ENCODE peak calls at places on chromosome 17, in four cellular contexts. One of them, this sample, is unnamed. For H3K4me1, the result is how much of the 10 kb centered on the place peaks cover.

GRCh38 chr17:49748791-49749190 is 15.1 kb downstream of the FAM117A start:
- DNase-seq in neural progenitor cell: no peak
- DNase-seq in uterus: no peak
- DNase-seq in SK-N-SH: no peak
- DNase-seq in this sample: no peak

GRCh38 chr17:66443601-66444000 is 141.2 kb downstream of the PRKCA start:
- DNase-seq in uterus: no peak
- DNase-seq in neural progenitor cell: no peak
- DNase-seq in SK-N-SH: no peak
- DNase-seq in this sample: no peak

GRCh38 chr17:14157822-14158221 is 78.8 kb downstream of the CDRT15 start:
- DNase-seq in uterus: no peak
- DNase-seq in SK-N-SH: no peak
- DNase-seq in neural progenitor cell: no peak
- DNase-seq in this sample: no peak

GRCh38 chr17:32828822-32829221 is 48.1 kb downstream of the MYO1D start:
- DNase-seq in uterus: no peak
- DNase-seq in SK-N-SH: no peak
- DNase-seq in neural progenitor cell: no peak
- DNase-seq in this sample: no peak

GRCh38 chr17:32281011-32281451 is 15.4 kb downstream of the RHBDL3 start:
- DNase-seq in neural progenitor cell: peak
- DNase-seq in uterus: no peak
- DNase-seq in SK-N-SH: no peak
- DNase-seq in this sample: no peak

GRCh38 chr17:76151896-76152454 is 10.9 kb upstream of the FOXJ1 start:
- DNase-seq in uterus: no peak
- DNase-seq in SK-N-SH: no peak
- DNase-seq in neural progenitor cell: no peak
- DNase-seq in this sample: no peak

GRCh38 chr17:1783834-1784611 is 22.2 kb downstream of the SERPINF1 start:
- DNase-seq in neural progenitor cell: peak
- DNase-seq in SK-N-SH: peak
- DNase-seq in uterus: peak
- DNase-seq in this sample: peak

GRCh38 chr17:13597723-13598347 is 3.9 kb downstream of the HS3ST3A1 start:
- DNase-seq in neural progenitor cell: peak
- DNase-seq in uterus: no peak
- DNase-seq in SK-N-SH: peak
- DNase-seq in this sample: peak

GRCh38 chr17:27985306-27985705 is 57.2 kb upstream of the NLK start:
- DNase-seq in neural progenitor cell: no peak
- DNase-seq in SK-N-SH: no peak
- DNase-seq in uterus: no peak
- DNase-seq in this sample: peak

GRCh38 chr17:70891301-70891700 is 722.0 kb downstream of the KCNJ2 start:
- DNase-seq in uterus: no peak
- DNase-seq in neural progenitor cell: no peak
- DNase-seq in SK-N-SH: no peak
- DNase-seq in this sample: no peak

GRCh38 chr17:67772679-67773078 is 52.6 kb upstream of the BPTF start:
- DNase-seq in uterus: no peak
- DNase-seq in SK-N-SH: no peak
- DNase-seq in neural progenitor cell: no peak
- DNase-seq in this sample: no peak

GRCh38 chr17:13725286-13725990 is 123.7 kb upstream of the HS3ST3A1 start:
- DNase-seq in uterus: no peak
- DNase-seq in SK-N-SH: no peak
- DNase-seq in neural progenitor cell: no peak
- DNase-seq in this sample: no peak

GRCh38 chr17:55316499-55316898 is 51.7 kb downstream of the HLF start:
- DNase-seq in SK-N-SH: no peak
- DNase-seq in uterus: no peak
- DNase-seq in neural progenitor cell: no peak
- DNase-seq in this sample: no peak

GRCh38 chr17:73342549-73343167 is 30.9 kb upstream of the CDC42EP4 start:
- DNase-seq in SK-N-SH: no peak
- DNase-seq in neural progenitor cell: peak
- DNase-seq in uterus: no peak
- DNase-seq in this sample: peak

GRCh38 chr17:28916302-28916934 is 13.5 kb upstream of the DHRS13 start:
- DNase-seq in SK-N-SH: peak
- DNase-seq in uterus: peak
- DNase-seq in neural progenitor cell: peak
- DNase-seq in this sample: peak

GRCh38 chr17:19391432-19391831 is 4.4 kb upstream of the MFAP4 start:
- DNase-seq in neural progenitor cell: no peak
- DNase-seq in uterus: peak
- DNase-seq in SK-N-SH: no peak
- DNase-seq in this sample: no peak

GRCh38 chr17:51029568-51030463 is 90.9 kb downstream of the SPAG9 start:
- DNase-seq in SK-N-SH: no peak
- DNase-seq in neural progenitor cell: no peak
- DNase-seq in uterus: no peak
- DNase-seq in this sample: peak

GRCh38 chr17:47275245-47275984 is 21.8 kb downstream of the ITGB3 start:
- DNase-seq in uterus: peak
- DNase-seq in SK-N-SH: peak
- DNase-seq in neural progenitor cell: peak
- DNase-seq in this sample: peak

GRCh38 chr17:29720471-29720990 is 97.8 kb upstream of the CORO6 start:
- DNase-seq in uterus: no peak
- DNase-seq in neural progenitor cell: no peak
- DNase-seq in SK-N-SH: no peak
- DNase-seq in this sample: peak

GRCh38 chr17:60229189-60229802 is 79.5 kb downstream of the CA4 start:
- DNase-seq in neural progenitor cell: no peak
- DNase-seq in uterus: no peak
- DNase-seq in SK-N-SH: no peak
- DNase-seq in this sample: peak

GRCh38 chr17:64773836-64774761 is 112.0 kb upstream of the SMURF2 start:
- DNase-seq in SK-N-SH: peak
- DNase-seq in neural progenitor cell: peak
- DNase-seq in uterus: no peak
- DNase-seq in this sample: peak

GRCh38 chr17:57327176-57327970 is 71.0 kb downstream of the MSI2 start:
- DNase-seq in SK-N-SH: no peak
- DNase-seq in neural progenitor cell: no peak
- DNase-seq in uterus: no peak
- DNase-seq in this sample: no peak

GRCh38 chr17:3917391-3917931 is 1.2 kb upstream of the P2RX1 start:
- DNase-seq in uterus: no peak
- DNase-seq in neural progenitor cell: no peak
- DNase-seq in SK-N-SH: peak
- DNase-seq in this sample: no peak

GRCh38 chr17:82837586-82838320 is 2.1 kb downstream of the ZNF750 start:
- DNase-seq in SK-N-SH: no peak
- DNase-seq in uterus: no peak
- DNase-seq in neural progenitor cell: no peak
- DNase-seq in this sample: no peak

GRCh38 chr17:1487939-1488825 is 4.3 kb downstream of the MYO1C start:
- DNase-seq in SK-N-SH: peak
- DNase-seq in uterus: peak
- DNase-seq in neural progenitor cell: peak
- DNase-seq in this sample: peak

GRCh38 chr17:47729486-47729885 is 3.5 kb upstream of the TBX21 start:
- DNase-seq in neural progenitor cell: no peak
- DNase-seq in uterus: no peak
- DNase-seq in SK-N-SH: no peak
- DNase-seq in this sample: no peak

GRCh38 chr17:44557653-44558285 is 485 bp downstream of the FZD2 start:
- DNase-seq in SK-N-SH: peak
- DNase-seq in uterus: peak
- DNase-seq in neural progenitor cell: peak
- DNase-seq in this sample: peak

GRCh38 chr17:15112881-15113617 is 152.1 kb downstream of the PMP22 start:
- DNase-seq in uterus: no peak
- DNase-seq in neural progenitor cell: no peak
- DNase-seq in SK-N-SH: no peak
- DNase-seq in this sample: no peak

GRCh38 chr17:34478244-34478643 is 101.1 kb upstream of the TMEM132E start:
- DNase-seq in neural progenitor cell: no peak
- DNase-seq in uterus: no peak
- DNase-seq in SK-N-SH: no peak
- DNase-seq in this sample: no peak

GRCh38 chr17:81346090-81346907 is 49.0 kb upstream of the BAHCC1 start:
- DNase-seq in uterus: peak
- DNase-seq in neural progenitor cell: peak
- DNase-seq in SK-N-SH: peak
- DNase-seq in this sample: peak

GRCh38 chr17:81346908-81347349 is 48.3 kb upstream of the BAHCC1 start:
- DNase-seq in SK-N-SH: peak
- DNase-seq in uterus: no peak
- DNase-seq in neural progenitor cell: no peak
- DNase-seq in this sample: no peak

GRCh38 chr17:81342700-81343070 is 47.6 kb upstream of the SLC38A10 start:
- DNase-seq in uterus: no peak
- DNase-seq in neural progenitor cell: peak
- DNase-seq in SK-N-SH: no peak
- DNase-seq in this sample: peak

GRCh38 chr17:81347437-81347836 is 47.8 kb upstream of the BAHCC1 start:
- DNase-seq in neural progenitor cell: no peak
- DNase-seq in uterus: no peak
- DNase-seq in SK-N-SH: no peak
- DNase-seq in this sample: no peak

GRCh38 chr17:81345211-81346089 is 49.8 kb upstream of the BAHCC1 start:
- DNase-seq in SK-N-SH: peak
- DNase-seq in neural progenitor cell: peak
- DNase-seq in uterus: peak
- DNase-seq in this sample: peak
- TF ChIP-seq CTCF in SK-N-SH: peak
- TF ChIP-seq CTCF in neural progenitor cell: peak
- TF ChIP-seq CTCF in uterus: peak
- TF ChIP-seq CTCF in this sample: no peak

GRCh38 chr17:78793415-78793814 is 11.3 kb upstream of the CYTH1 start:
- DNase-seq in SK-N-SH: no peak
- DNase-seq in uterus: no peak
- DNase-seq in neural progenitor cell: no peak
- DNase-seq in this sample: no peak

GRCh38 chr17:78793968-78794367 is 11.9 kb upstream of the CYTH1 start:
- DNase-seq in uterus: no peak
- DNase-seq in SK-N-SH: no peak
- DNase-seq in neural progenitor cell: no peak
- DNase-seq in this sample: no peak

GRCh38 chr17:78796134-78796900 is 14.2 kb upstream of the CYTH1 start:
- DNase-seq in SK-N-SH: no peak
- DNase-seq in neural progenitor cell: no peak
- DNase-seq in uterus: no peak
- DNase-seq in this sample: no peak

GRCh38 chr17:78794399-78794798 is 12.3 kb upstream of the CYTH1 start:
- DNase-seq in neural progenitor cell: no peak
- DNase-seq in uterus: no peak
- DNase-seq in SK-N-SH: no peak
- DNase-seq in this sample: no peak

GRCh38 chr17:78795241-78795640 is 13.2 kb upstream of the CYTH1 start:
- DNase-seq in neural progenitor cell: no peak
- DNase-seq in SK-N-SH: no peak
- DNase-seq in uterus: no peak
- DNase-seq in this sample: no peak
- H3K4me1 ChIP-seq in neural progenitor cell: under half
- H3K4me1 ChIP-seq in SK-N-SH: under half
- H3K4me1 ChIP-seq in uterus: under half
- H3K4me1 ChIP-seq in this sample: under half

DNA sequence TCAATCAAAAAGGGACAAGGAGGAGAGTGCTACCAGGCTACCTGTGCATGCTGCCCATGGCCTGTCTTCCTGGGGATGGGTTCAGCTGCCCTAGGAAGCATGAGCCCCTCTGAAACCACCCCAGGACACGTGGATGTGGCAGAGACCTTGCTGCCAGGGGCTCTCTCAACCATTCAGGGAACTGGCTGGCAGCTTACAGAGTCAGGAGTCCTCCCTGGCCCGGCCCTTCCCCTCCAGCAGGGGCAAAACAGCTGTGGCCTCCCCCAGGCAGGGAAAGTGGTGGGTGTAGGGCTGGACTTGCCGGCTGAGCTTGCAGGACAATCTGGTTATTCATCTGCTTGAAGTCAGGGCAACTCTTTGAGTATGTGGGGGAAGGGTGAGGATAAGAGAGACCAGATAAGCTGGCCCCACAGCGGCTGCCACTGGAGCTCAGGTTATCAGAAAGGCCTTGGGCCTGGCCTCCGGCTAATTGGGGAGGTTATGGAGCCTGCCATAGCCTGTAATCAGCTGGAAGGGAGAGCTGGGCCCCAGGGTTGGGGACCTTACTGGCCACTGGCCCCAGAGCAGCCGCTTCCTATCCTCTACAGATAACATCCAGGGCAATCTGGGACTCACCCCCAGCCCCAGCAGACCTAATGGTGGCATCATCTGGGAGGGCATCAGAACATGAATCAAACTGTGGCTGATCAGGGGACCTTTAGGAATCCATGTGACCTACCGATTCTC is 5.6 kb upstream of the TBX2 start:
- DNase-seq in uterus: no peak
- DNase-seq in SK-N-SH: peak
- DNase-seq in neural progenitor cell: peak
- DNase-seq in this sample: no peak
- TF ChIP-seq CTCF in uterus: no peak
- TF ChIP-seq CTCF in SK-N-SH: no peak
- TF ChIP-seq CTCF in neural progenitor cell: no peak
- TF ChIP-seq CTCF in this sample: no peak

DNA sequence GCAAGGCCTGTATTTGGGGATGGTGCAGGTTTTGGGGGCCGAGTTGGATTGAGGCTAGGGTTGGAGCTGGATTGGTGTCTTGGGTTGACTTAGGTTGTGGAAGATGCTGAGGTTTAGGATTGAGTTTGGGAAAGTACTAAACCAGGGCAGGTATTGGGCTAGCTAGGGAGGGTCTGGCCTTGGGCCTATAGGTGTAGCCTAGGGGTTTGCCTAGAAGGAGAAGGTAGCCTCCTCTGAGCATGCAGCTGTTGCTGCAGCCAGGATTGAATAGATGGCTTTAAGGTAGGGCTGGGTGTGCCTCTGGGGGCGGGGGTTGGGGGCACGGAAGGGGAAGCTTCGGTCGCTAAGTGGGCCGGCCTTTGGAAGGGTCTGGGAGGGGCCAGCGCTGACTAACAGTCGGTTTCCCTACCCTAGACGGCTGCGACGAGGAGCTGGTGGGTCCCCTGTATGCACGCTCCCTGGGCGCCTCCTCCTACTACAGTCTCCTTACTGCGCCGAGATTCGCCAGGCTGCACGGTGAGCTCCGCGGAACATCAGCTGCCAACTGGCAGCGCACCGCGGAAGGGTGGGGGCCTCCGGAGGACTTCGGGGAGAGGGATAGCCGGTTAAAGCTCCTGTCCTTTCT is 1.2 kb downstream of the CNTNAP1 start:
- DNase-seq in uterus: peak
- DNase-seq in neural progenitor cell: peak
- DNase-seq in SK-N-SH: peak
- DNase-seq in this sample: no peak
- H3K4me1 ChIP-seq in uterus: under half
- H3K4me1 ChIP-seq in neural progenitor cell: under half
- H3K4me1 ChIP-seq in SK-N-SH: under half
- H3K4me1 ChIP-seq in this sample: under half